ENCODE peak calls at places on chromosomes 11 and 22, in seven cellular contexts. A, X, D, U, Q, N and K are unnamed samples.

GRCh38 chr22:46914481-46914880 is 152.0 kb downstream of the TBC1D22A start:
- DNase-seq in A (no peak), X (no peak), D (no peak), U (no peak), Q (no peak), N (no peak), K (no peak)

GRCh38 chr22:28398355-28398754 is 281.3 kb downstream of the TTC28 start:
- DNase-seq in A (no peak), X (no peak), D (no peak), U (no peak), Q (no peak), N (no peak), K (no peak)

GRCh38 chr11:47915407-47916137 is 64.8 kb upstream of the PTPRJ start:
- DNase-seq in A (peak), X (no peak), D (no peak), U (no peak), Q (no peak), N (no peak), K (no peak)

GRCh38 chr22:27299181-27300085 is 502.1 kb downstream of the MN1 start:
- DNase-seq in A (no peak), X (no peak), D (no peak), U (peak), Q (peak), N (no peak), K (no peak)

GRCh38 chr11:59551651-59552521 is 40.5 kb downstream of the OR4D9 start:
- DNase-seq in A (no peak), X (peak), D (no peak), U (peak), Q (peak), N (no peak), K (peak)

GRCh38 chr22:24069721-24070120 is 58.6 kb downstream of the CABIN1 start:
- DNase-seq in A (no peak), X (no peak), D (no peak), U (no peak), Q (no peak), N (no peak), K (no peak)

GRCh38 chr11:44979536-44980399 is 29.1 kb upstream of the TP53I11 start:
- DNase-seq in A (peak), X (peak), D (no peak), U (no peak), Q (no peak), N (no peak), K (no peak)

GRCh38 chr11:104003491-104003890 is 32.9 kb upstream of the DDI1 start:
- DNase-seq in A (no peak), X (no peak), D (no peak), U (peak), Q (peak), N (no peak), K (no peak)

GRCh38 chr11:11512929-11513328 is 108.9 kb downstream of the GALNT18 start:
- DNase-seq in A (no peak), X (no peak), D (no peak), U (no peak), Q (peak), N (no peak), K (no peak)

GRCh38 chr11:44614281-44614680 is 48.8 kb downstream of the CD82 start:
- DNase-seq in A (peak), X (no peak), D (no peak), U (no peak), Q (no peak), N (no peak), K (peak)

GRCh38 chr11:62025429-62026105 is 58.1 kb upstream of the FTH1 start:
- DNase-seq in A (peak), X (peak), D (peak), U (peak), Q (peak), N (peak), K (peak)

GRCh38 chr11:62026739-62027138 is 59.3 kb upstream of the FTH1 start:
- DNase-seq in A (no peak), X (no peak), D (no peak), U (no peak), Q (no peak), N (no peak), K (no peak)

GRCh38 chr11:62020661-62021060 is 53.2 kb upstream of the FTH1 start:
- DNase-seq in A (peak), X (no peak), D (no peak), U (peak), Q (peak), N (no peak), K (no peak)

GRCh38 chr11:62030071-62030684 is 62.7 kb upstream of the FTH1 start:
- DNase-seq in A (no peak), X (no peak), D (no peak), U (no peak), Q (no peak), N (no peak), K (no peak)

DNA sequence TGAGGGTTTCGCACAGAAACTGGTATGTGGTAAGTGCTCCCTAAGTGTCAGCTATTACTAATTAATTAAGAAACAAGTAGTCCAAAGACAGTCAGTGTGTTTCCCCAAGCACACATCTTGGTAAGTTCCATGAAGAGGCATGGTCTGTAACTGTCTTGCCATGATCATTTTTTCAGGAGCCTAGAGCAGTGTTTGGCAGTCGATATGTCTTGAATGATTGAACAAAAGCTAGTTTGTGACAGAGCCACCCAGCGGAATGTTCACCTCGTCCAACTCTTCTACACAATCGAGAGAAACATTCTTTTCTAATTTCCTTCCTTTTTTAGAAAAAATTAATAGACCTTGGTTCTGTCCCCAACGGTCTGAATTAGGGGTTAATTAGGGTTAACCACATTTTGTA is 57.5 kb upstream of the FTH1 start:
- DNase-seq in A (no peak), X (no peak), D (no peak), U (no peak), Q (no peak), N (no peak), K (no peak)
- H3K4me3 ChIP-seq in A (no peak), X (no peak), D (no peak), U (no peak), Q (peak), N (no peak), K (no peak)

GRCh38 chr11:113876798-113877672 is 1.7 kb upstream of the USP28 start:
- DNase-seq in A (no peak), X (no peak), D (no peak), U (no peak), Q (no peak), N (no peak), K (no peak)
- H3K4me3 ChIP-seq in A (no peak), X (no peak), D (no peak), U (no peak), Q (no peak), N (no peak), K (no peak)

DNA sequence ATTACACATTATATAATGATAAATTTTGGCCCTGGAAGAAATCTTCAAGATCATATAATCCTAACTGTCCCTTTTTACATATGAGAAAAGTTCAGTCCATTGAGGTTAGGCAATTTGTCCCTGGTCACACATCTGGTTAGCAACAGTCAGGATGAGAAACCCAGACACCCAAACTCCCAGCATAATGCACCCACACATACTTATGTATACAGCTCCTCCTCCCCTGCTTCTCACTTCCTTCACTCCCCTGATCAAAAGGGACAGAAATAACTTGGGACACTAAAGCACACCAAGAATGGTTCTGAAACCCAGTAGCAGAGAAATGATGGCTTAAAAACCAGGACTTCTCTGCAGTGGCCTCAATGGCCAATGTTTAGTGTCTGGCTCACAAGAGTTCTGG is 11.1 kb downstream of the NUMA1 start:
- DNase-seq in A (no peak), X (no peak), D (no peak), U (peak), Q (peak), N (no peak), K (no peak)
- H3K4me3 ChIP-seq in A (no peak), X (no peak), D (peak), U (no peak), Q (peak), N (no peak), K (peak)

DNA sequence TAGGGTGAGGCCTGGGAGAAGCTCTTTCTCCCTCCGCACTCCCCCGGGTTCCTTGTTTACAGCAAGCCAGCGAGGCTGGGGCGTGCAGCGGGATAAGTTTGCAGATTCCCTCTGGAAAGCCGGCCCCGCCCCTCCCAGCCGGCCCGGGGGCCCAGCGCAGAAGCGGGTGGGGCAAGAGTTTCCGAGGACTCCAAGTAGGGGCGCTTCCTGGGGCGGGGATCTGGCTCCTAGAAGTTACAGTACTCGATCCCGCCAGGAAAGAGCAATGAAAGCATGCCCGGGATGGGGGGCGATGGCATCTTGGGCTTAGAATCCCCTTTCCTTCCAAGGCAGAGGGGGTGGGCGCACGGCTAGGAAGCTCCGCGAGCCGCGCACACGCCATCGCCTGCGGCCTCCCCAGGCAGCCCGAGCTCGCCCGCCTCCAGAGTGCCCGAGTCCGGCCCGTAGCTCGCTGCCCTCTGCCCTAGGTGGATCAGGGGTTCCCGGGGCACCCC is 385 bp downstream of the TST start:
- DNase-seq in A (peak), X (peak), D (no peak), U (peak), Q (peak), N (peak), K (peak)
- H3K4me3 ChIP-seq in A (peak), X (peak), D (peak), U (peak), Q (peak), N (peak), K (peak)

GRCh38 chr11:71197096-71197495 is 55.3 kb downstream of the SHANK2 start:
- DNase-seq in A (peak), X (peak), D (no peak), U (no peak), Q (no peak), N (no peak), K (no peak)
- H3K4me3 ChIP-seq in A (no peak), X (no peak), D (no peak), U (no peak), Q (no peak), N (no peak), K (no peak)

GRCh38 chr11:78958444-78958843 is 383.8 kb upstream of the NARS2 start:
- DNase-seq in A (no peak), X (no peak), D (no peak), U (no peak), Q (no peak), N (no peak), K (peak)

GRCh38 chr11:78961938-78962701 is 387.5 kb upstream of the NARS2 start:
- DNase-seq in A (no peak), X (peak), D (peak), U (peak), Q (peak), N (peak), K (no peak)

GRCh38 chr11:78957481-78958245 is 383.0 kb upstream of the NARS2 start:
- DNase-seq in A (no peak), X (peak), D (no peak), U (peak), Q (peak), N (no peak), K (peak)

DNA sequence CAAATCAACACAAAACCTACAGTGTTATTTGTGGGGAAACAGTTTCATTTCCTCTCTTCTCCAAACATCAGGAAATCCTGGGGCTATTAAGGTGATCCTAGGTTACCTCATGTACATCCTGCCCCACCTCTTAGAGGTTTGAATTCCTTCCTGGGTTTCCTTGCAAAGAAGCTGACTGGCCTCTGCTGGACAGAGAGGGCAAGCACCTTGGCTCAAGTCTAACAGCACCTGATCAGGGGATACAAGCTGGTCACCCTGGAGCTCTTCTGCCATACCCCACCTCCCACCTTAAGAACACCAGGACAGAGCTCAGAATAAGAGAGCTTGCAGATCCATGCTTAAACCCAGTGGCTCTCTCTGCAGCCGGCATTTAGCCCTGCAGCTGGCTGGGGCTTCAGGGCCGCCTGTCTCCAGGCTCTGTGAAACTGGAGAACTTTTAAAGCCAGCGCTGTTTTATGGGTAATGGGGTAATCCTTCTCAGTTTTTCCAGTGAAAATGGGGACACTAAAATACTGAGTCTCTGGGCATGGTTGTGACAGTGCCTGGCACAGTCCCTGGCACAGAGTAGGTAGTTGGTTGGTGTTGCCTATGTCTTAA is 386.6 kb upstream of the NARS2 start:
- DNase-seq in A (no peak), X (peak), D (no peak), U (peak), Q (peak), N (no peak), K (peak)
- H3K4me3 ChIP-seq in A (no peak), X (no peak), D (peak), U (no peak), Q (no peak), N (no peak), K (no peak)

DNA sequence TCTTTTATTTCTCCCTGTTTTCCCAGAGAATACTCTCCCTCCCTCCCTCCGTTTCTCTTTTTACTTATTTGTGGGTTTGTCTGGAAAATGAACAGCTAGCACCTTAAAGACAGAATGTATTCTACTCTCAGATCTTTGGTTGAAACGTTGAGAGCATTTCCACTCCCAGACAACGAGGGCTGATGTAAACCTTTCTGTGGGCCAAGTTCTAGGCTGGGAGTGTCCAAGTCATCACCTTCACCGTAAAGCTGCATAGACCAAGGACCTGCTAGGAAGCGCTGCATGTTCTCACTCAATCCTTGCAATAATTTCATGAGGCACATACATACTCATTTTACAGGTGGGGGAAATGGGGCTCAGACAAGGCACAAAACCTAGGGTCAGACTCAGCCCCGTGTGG is 32.4 kb downstream of the MYH9 start:
- DNase-seq in A (no peak), X (no peak), D (no peak), U (peak), Q (peak), N (no peak), K (peak)
- H3K4me3 ChIP-seq in A (no peak), X (no peak), D (peak), U (no peak), Q (peak), N (peak), K (peak)

GRCh38 chr11:128548655-128549255 is 38.6 kb downstream of the ETS1 start:
- DNase-seq in A (peak), X (no peak), D (no peak), U (peak), Q (peak), N (no peak), K (peak)
- H3K4me3 ChIP-seq in A (peak), X (peak), D (peak), U (peak), Q (peak), N (peak), K (peak)

GRCh38 chr22:19759994-19760651 is 455 bp upstream of the TBX1 start:
- DNase-seq in A (no peak), X (no peak), D (no peak), U (no peak), Q (peak), N (no peak), K (no peak)
- H3K4me3 ChIP-seq in A (no peak), X (peak), D (no peak), U (no peak), Q (peak), N (no peak), K (no peak)